ENCODE peak calls at places on chromosome 12, in six cellular contexts. E is lung, Y is fibroblast of villous mesenchyme, W is bronchial epithelial cell, N is AG10803, T is heart right ventricle. Z is an unnamed sample.

GRCh38 chr12:34396861-34397590 is 374.7 kb downstream of the ALG10 start:
- DNase-seq in N (no peak), Y (no peak), T (peak), W (no peak), E (peak), Z (no peak)

GRCh38 chr12:131094831-131095805 is 141.4 kb downstream of the ADGRD1 start:
- DNase-seq in E (no peak), T (no peak), N (no peak), Y (no peak), W (no peak), Z (no peak)

GRCh38 chr12:6538420-6539275 is 4.3 kb downstream of the GAPDH start:
- DNase-seq in Y (no peak), E (no peak), N (peak), W (peak), T (no peak), Z (no peak)

GRCh38 chr12:553216-554000 is 93.7 kb downstream of the B4GALNT3 start:
- DNase-seq in N (peak), W (no peak), E (no peak), T (no peak), Y (no peak), Z (no peak)

GRCh38 chr12:115916910-115917668 is 360.4 kb downstream of the MED13L start:
- DNase-seq in T (peak), N (no peak), W (peak), E (peak), Y (peak), Z (no peak)

GRCh38 chr12:26056335-26056734 is 68.5 kb downstream of the BHLHE41 start:
- DNase-seq in E (no peak), W (peak), T (no peak), Y (no peak), N (no peak), Z (no peak)

GRCh38 chr12:39145175-39145999 is 240.0 kb upstream of the CPNE8 start:
- DNase-seq in W (no peak), N (peak), T (peak), Y (peak), E (no peak), Z (no peak)

GRCh38 chr12:630656-631632 is 32.3 kb downstream of the NINJ2 start:
- DNase-seq in N (no peak), E (peak), T (peak), Y (no peak), W (no peak), Z (no peak)

GRCh38 chr12:117857632-117858274 is 111.0 kb downstream of the KSR2 start:
- DNase-seq in N (peak), W (peak), E (peak), T (no peak), Y (peak), Z (no peak)

GRCh38 chr12:14200598-14200997 is 164.9 kb upstream of the ATF7IP start:
- DNase-seq in T (no peak), N (no peak), Y (no peak), W (no peak), E (no peak), Z (no peak)

GRCh38 chr12:113766880-113767878 is 198.9 kb downstream of the RBM19 start:
- DNase-seq in N (peak), T (no peak), Y (peak), E (no peak), W (peak), Z (peak)

GRCh38 chr12:43964022-43964421 is 128.1 kb downstream of the TMEM117 start:
- DNase-seq in T (no peak), W (no peak), E (no peak), N (no peak), Y (no peak), Z (no peak)

GRCh38 chr12:126685636-126686035 is 1581.3 kb upstream of the TMEM132C start:
- DNase-seq in T (no peak), Y (no peak), W (no peak), E (no peak), N (no peak), Z (no peak)

GRCh38 chr12:116314477-116314876 is 37.0 kb upstream of the MED13L start:
- DNase-seq in W (no peak), T (no peak), E (no peak), N (no peak), Y (no peak), Z (no peak)

GRCh38 chr12:91506461-91506860 is 323.8 kb upstream of the DCN start:
- DNase-seq in T (no peak), Y (no peak), E (no peak), W (no peak), N (no peak), Z (no peak)

GRCh38 chr12:23704992-23705943 is 244.2 kb downstream of the SOX5 start:
- DNase-seq in N (no peak), T (no peak), Y (no peak), W (no peak), E (no peak), Z (no peak)

GRCh38 chr12:50620050-50620974 is 115.5 kb downstream of the DIP2B start:
- DNase-seq in W (peak), N (peak), E (no peak), Y (peak), T (no peak), Z (peak)
- TF ChIP-seq CTCF in W (peak), N (peak), E (no peak), Y (peak), T (no peak), Z (peak)

GRCh38 chr12:50112456-50113218 is 601 bp downstream of the COX14 start:
- DNase-seq in Y (no peak), T (no peak), E (peak), W (peak), N (no peak), Z (no peak)

GRCh38 chr12:50111693-50112455 is at the start of gene COX14:
- DNase-seq in W (peak), N (peak), Y (peak), E (peak), T (peak), Z (peak)

GRCh38 chr12:50110762-50111416 is 1.1 kb upstream of the COX14 start:
- DNase-seq in N (peak), T (peak), E (peak), W (no peak), Y (peak), Z (no peak)

GRCh38 chr12:50111417-50111692 is 681 bp upstream of the COX14 start:
- DNase-seq in W (no peak), N (no peak), Y (no peak), T (no peak), E (no peak), Z (no peak)

DNA sequence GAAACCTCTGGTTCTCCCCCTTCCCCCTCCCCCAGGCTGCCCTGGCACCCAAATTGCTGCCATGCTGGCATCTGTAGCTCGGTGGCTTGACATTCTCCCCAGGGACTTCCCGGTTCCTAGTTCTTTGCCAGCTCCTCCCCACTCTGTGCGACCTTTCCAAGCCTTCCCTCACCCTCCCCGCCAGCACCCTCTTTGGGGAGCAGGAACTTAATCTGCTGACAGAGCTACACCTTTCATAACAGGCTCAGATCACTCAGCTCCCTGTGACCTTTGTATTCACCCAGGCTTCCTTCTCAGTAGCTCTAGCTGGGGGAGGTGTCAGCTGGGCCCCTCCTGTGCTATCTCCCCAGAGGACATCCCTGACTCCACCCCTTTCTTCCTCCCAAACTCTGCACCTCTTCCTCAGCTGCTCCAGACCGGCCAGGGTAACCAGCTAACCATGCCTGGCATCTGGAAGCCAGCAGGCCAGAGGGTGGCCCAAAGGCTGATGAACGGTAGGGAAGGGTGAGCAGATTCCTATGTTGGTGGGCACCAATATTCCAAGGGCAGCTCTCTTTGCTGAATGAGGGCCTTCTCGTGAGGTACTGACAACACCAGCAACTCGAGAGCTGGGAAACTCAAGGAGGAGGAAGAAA is 1.8 kb upstream of the COX14 start:
- DNase-seq in N (no peak), T (peak), Y (no peak), E (peak), W (no peak), Z (no peak)
- TF ChIP-seq CTCF in N (no peak), T (no peak), Y (no peak), E (no peak), W (no peak), Z (no peak)

GRCh38 chr12:104994301-104994700 is 8.2 kb downstream of the NOPCHAP1 start:
- DNase-seq in N (no peak), E (no peak), T (no peak), W (no peak), Y (no peak), Z (no peak)
- TF ChIP-seq CTCF in N (no peak), E (no peak), T (no peak), W (no peak), Y (no peak), Z (no peak)

GRCh38 chr12:20044836-20045235 is 323.5 kb upstream of the PDE3A start:
- DNase-seq in E (no peak), W (no peak), Y (peak), N (peak), T (no peak), Z (no peak)

GRCh38 chr12:20040194-20040593 is 328.1 kb upstream of the PDE3A start:
- DNase-seq in T (no peak), Y (no peak), W (no peak), E (no peak), N (no peak), Z (no peak)

GRCh38 chr12:20044304-20044703 is 324.0 kb upstream of the PDE3A start:
- DNase-seq in N (no peak), Y (peak), T (no peak), W (no peak), E (no peak), Z (no peak)

DNA sequence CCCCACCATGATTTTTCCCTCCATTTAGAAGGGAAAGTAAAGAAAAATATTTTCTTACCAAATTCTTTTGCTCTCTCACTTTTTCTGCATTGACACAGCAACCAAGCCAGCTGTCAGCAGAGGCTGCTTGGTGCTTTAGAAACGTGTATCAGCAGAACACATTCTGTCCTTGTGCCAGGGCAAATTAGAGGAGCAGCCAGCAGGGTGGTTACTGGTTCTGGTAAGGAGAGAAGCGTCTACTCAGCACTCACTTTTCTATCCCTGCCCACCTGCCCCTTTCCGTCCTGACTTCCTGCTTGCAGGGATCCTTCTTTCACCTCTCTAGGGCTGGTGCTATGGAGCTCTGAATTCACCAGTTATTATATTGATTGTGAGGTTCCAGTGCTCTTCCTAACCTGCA is 327.5 kb upstream of the PDE3A start:
- DNase-seq in E (no peak), T (peak), W (no peak), N (no peak), Y (no peak), Z (no peak)
- TF ChIP-seq CTCF in E (no peak), T (no peak), W (no peak), N (no peak), Y (no peak), Z (no peak)

GRCh38 chr12:53185582-53186153 is 4.9 kb upstream of the CSAD start:
- DNase-seq in W (no peak), T (no peak), Y (no peak), N (no peak), E (no peak), Z (no peak)
- TF ChIP-seq CTCF in W (no peak), T (no peak), Y (no peak), N (no peak), E (no peak), Z (no peak)

GRCh38 chr12:51678086-51678724 is 87.2 kb downstream of the SCN8A start:
- DNase-seq in N (peak), W (peak), Y (peak), T (no peak), E (no peak), Z (peak)
- TF ChIP-seq CTCF in N (peak), W (peak), Y (peak), T (peak), E (peak), Z (peak)

DNA sequence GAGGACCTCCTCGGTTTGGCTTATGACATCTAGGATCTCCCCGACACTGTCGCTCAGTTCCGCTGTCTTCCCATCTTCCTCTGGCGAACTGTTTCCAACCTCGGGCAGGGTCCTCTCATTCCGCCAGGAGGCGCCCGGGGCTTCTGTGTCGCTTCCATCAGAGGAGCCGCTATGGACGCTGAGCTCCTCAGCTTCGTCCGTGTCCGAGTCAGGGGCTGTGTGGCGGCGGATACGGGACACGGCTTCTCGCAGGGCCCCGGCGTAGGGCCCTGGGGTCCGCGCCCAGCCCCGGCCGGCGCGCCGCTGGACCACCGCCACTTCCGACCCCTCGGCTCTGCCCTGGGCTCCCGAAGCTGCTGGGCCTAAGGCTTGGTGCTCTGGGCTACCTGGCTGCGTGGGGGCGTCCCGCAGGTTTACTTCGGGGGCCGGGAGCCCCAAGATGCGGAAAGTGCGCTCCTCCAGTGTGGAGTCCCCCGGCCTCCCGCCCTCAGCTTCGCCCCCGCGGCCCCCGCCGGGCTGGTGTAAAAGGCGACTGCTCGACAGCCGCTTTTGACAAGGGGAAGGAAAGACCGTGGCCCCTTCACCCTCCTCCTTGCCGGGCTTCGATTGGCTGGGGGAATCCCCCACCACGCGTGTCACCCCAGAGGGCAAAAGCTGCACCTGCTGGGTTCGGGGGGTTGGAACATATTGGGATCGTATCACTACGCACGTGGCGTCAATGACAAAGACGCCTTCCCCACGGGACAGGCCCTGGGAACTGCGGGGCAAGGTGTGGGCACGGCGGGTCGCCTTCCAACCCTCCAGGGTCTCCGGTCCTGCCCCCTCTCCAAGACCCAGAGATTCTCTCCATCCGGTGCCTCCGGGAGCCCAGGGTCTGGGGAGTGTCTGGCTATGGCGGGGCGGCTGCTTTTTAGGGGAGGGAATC is 2.1 kb downstream of the DDN start:
- DNase-seq in Y (peak), N (peak), E (peak), W (peak), T (peak), Z (no peak)
- TF ChIP-seq CTCF in Y (peak), N (peak), E (peak), W (peak), T (peak), Z (peak)

GRCh38 chr12:109131522-109132050 is 15.2 kb downstream of the ACACB start:
- DNase-seq in Y (no peak), E (no peak), T (peak), N (peak), W (no peak), Z (no peak)
- TF ChIP-seq CTCF in Y (no peak), E (no peak), T (no peak), N (no peak), W (no peak), Z (no peak)

DNA sequence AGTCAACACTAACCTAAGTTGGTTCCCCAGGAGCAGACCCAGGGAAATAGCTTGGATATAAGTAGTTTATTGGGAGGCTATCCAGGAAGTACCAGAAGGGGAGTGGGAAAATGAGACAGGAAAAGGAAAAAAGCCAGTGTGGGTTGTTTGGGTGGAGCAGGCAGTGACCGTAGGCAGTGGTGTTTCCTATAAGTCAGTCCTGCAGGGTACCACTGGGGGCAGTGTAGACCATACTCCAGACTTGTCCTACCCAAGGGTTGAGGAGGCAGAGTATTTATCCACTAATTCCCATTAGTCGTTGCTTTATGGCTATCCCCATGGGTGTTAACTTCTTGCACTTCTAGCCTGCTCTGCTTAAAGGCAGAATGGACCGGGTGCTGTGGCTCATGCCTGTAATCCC is 6.4 kb upstream of the CCDC60 start:
- DNase-seq in W (peak), T (peak), N (no peak), E (no peak), Y (no peak), Z (no peak)
- TF ChIP-seq CTCF in W (peak), T (peak), N (no peak), E (no peak), Y (no peak), Z (no peak)

Z was measured in AG09319.